ENCODE peak calls at places on chromosomes 6 and 20, in six cellular contexts. Q is left kidney, X is lung microvascular endothelial cell, O is AML-193, L is Right ventricle myocardium inferior, G is NCI-H1436. D is an unnamed sample.

GRCh38 chr6:42315991-42316378 is 98.3 kb upstream of the MRPS10 start:
- DNase-seq in Q (no peak), X (no peak), O (no peak), L (no peak), G (no peak), D (no peak)

GRCh38 chr20:2756056-2756611 is 44.3 kb downstream of the CPXM1 start:
- DNase-seq in Q (peak), X (peak), O (no peak), L (no peak), G (no peak), D (no peak)

GRCh38 chr6:169839898-169840631 is 88.6 kb downstream of the ERMARD start:
- DNase-seq in Q (no peak), X (no peak), O (no peak), L (no peak), G (no peak), D (peak)

GRCh38 chr6:12385316-12385715 is 95.2 kb downstream of the EDN1 start:
- DNase-seq in Q (no peak), X (no peak), O (no peak), L (no peak), G (no peak), D (no peak)

GRCh38 chr6:143515766-143516355 is 4.3 kb upstream of the FUCA2 start:
- DNase-seq in Q (no peak), X (no peak), O (no peak), L (no peak), G (no peak), D (no peak)

GRCh38 chr6:30963641-30964040 is 19.9 kb upstream of the MUC21 start:
- DNase-seq in Q (no peak), X (no peak), O (no peak), L (no peak), G (no peak), D (no peak)

GRCh38 chr20:49668181-49668877 is 45.3 kb downstream of the B4GALT5 start:
- DNase-seq in Q (peak), X (peak), O (no peak), L (no peak), G (no peak), D (no peak)

GRCh38 chr6:11143394-11144371 is 32.2 kb upstream of the ERVFRD-1 start:
- DNase-seq in Q (no peak), X (peak), O (peak), L (peak), G (no peak), D (no peak)

GRCh38 chr20:13101276-13101675 is 92.5 kb downstream of the SPTLC3 start:
- DNase-seq in Q (no peak), X (no peak), O (no peak), L (no peak), G (no peak), D (no peak)

GRCh38 chr20:48879609-48880008 is 41.9 kb upstream of the ARFGEF2 start:
- DNase-seq in Q (no peak), X (peak), O (peak), L (peak), G (no peak), D (no peak)

GRCh38 chr6:84065718-84066290 is 32.2 kb downstream of the MRAP2 start:
- DNase-seq in Q (peak), X (no peak), O (no peak), L (no peak), G (peak), D (no peak)

D was measured in mesothelial cell of epicardium.